ENCODE peak calls at places on chromosome 20, in nine cellular contexts. One of them, this sample, is unnamed.

GRCh38 chr20:48194578-48194977 is 409.3 kb upstream of the SULF2 start:
- DNase-seq in fibroblast of lung: no peak
- DNase-seq in astrocyte of the spinal cord: no peak
- DNase-seq in suprapubic skin: no peak
- DNase-seq in fibroblast of the aortic adventitia: no peak
- DNase-seq in OCI-LY7: no peak
- DNase-seq in B cell: no peak
- DNase-seq in RWPE2: no peak
- DNase-seq in gastrocnemius medialis: no peak
- DNase-seq in this sample: no peak

GRCh38 chr20:43919686-43920403 is 5.2 kb downstream of the TOX2 start:
- DNase-seq in fibroblast of lung: no peak
- DNase-seq in astrocyte of the spinal cord: no peak
- DNase-seq in suprapubic skin: no peak
- DNase-seq in fibroblast of the aortic adventitia: no peak
- DNase-seq in OCI-LY7: no peak
- DNase-seq in B cell: no peak
- DNase-seq in RWPE2: no peak
- DNase-seq in gastrocnemius medialis: no peak
- DNase-seq in this sample: no peak

GRCh38 chr20:32333181-32333987 is 24.7 kb upstream of the ASXL1 start:
- DNase-seq in fibroblast of lung: peak; percentile 43
- DNase-seq in astrocyte of the spinal cord: no peak
- DNase-seq in suprapubic skin: no peak
- DNase-seq in fibroblast of the aortic adventitia: no peak
- DNase-seq in OCI-LY7: no peak
- DNase-seq in B cell: no peak
- DNase-seq in RWPE2: peak; percentile 29
- DNase-seq in gastrocnemius medialis: no peak
- DNase-seq in this sample: no peak

GRCh38 chr20:34689486-34689885 is 12.6 kb upstream of the PIGU start:
- DNase-seq in fibroblast of lung: no peak
- DNase-seq in astrocyte of the spinal cord: no peak
- DNase-seq in suprapubic skin: no peak
- DNase-seq in fibroblast of the aortic adventitia: no peak
- DNase-seq in OCI-LY7: no peak
- DNase-seq in B cell: no peak
- DNase-seq in RWPE2: no peak
- DNase-seq in gastrocnemius medialis: no peak
- DNase-seq in this sample: no peak

GRCh38 chr20:63697357-63697867 is 960 bp downstream of the TNFRSF6B start:
- DNase-seq in fibroblast of lung: no peak
- DNase-seq in astrocyte of the spinal cord: no peak
- DNase-seq in suprapubic skin: no peak
- DNase-seq in fibroblast of the aortic adventitia: no peak
- DNase-seq in OCI-LY7: no peak
- DNase-seq in B cell: peak; percentile 44
- DNase-seq in RWPE2: peak; percentile 88
- DNase-seq in gastrocnemius medialis: no peak
- DNase-seq in this sample: no peak

GRCh38 chr20:22999756-23000155 is 35.4 kb upstream of the SSTR4 start:
- DNase-seq in fibroblast of lung: no peak
- DNase-seq in astrocyte of the spinal cord: peak; percentile 6
- DNase-seq in suprapubic skin: no peak
- DNase-seq in fibroblast of the aortic adventitia: no peak
- DNase-seq in OCI-LY7: no peak
- DNase-seq in B cell: no peak
- DNase-seq in RWPE2: no peak
- DNase-seq in gastrocnemius medialis: no peak
- DNase-seq in this sample: no peak

GRCh38 chr20:10634683-10635411 is 39.0 kb downstream of the JAG1 start:
- DNase-seq in fibroblast of lung: peak; percentile 54
- DNase-seq in astrocyte of the spinal cord: peak; percentile 92
- DNase-seq in suprapubic skin: no peak
- DNase-seq in fibroblast of the aortic adventitia: peak; percentile 76
- DNase-seq in OCI-LY7: no peak
- DNase-seq in B cell: no peak
- DNase-seq in RWPE2: no peak
- DNase-seq in gastrocnemius medialis: no peak
- DNase-seq in this sample: no peak

GRCh38 chr20:10033905-10034304 is 882 bp upstream of the ANKEF1 start:
- DNase-seq in fibroblast of lung: no peak
- DNase-seq in astrocyte of the spinal cord: no peak
- DNase-seq in suprapubic skin: no peak
- DNase-seq in fibroblast of the aortic adventitia: no peak
- DNase-seq in OCI-LY7: no peak
- DNase-seq in B cell: no peak
- DNase-seq in RWPE2: no peak
- DNase-seq in gastrocnemius medialis: no peak
- DNase-seq in this sample: no peak

GRCh38 chr20:64057628-64058498 is 5.1 kb upstream of the TCEA2 start:
- DNase-seq in fibroblast of lung: no peak
- DNase-seq in astrocyte of the spinal cord: peak; percentile 35
- DNase-seq in suprapubic skin: no peak
- DNase-seq in fibroblast of the aortic adventitia: peak; percentile 59
- DNase-seq in OCI-LY7: peak; percentile 75
- DNase-seq in B cell: peak; percentile 94
- DNase-seq in RWPE2: peak; percentile 97
- DNase-seq in gastrocnemius medialis: peak; percentile 35
- DNase-seq in this sample: peak; percentile 66

GRCh38 chr20:25484911-25485511 is 77.5 kb downstream of the GINS1 start:
- DNase-seq in fibroblast of lung: no peak
- DNase-seq in astrocyte of the spinal cord: no peak
- DNase-seq in suprapubic skin: no peak
- DNase-seq in fibroblast of the aortic adventitia: peak; percentile 19
- DNase-seq in OCI-LY7: peak; percentile 5
- DNase-seq in B cell: no peak
- DNase-seq in RWPE2: no peak
- DNase-seq in gastrocnemius medialis: no peak
- DNase-seq in this sample: peak; percentile 33

GRCh38 chr20:41166201-41167117 is 29.1 kb downstream of the PLCG1 start:
- DNase-seq in fibroblast of lung: no peak
- DNase-seq in astrocyte of the spinal cord: no peak
- DNase-seq in suprapubic skin: no peak
- DNase-seq in fibroblast of the aortic adventitia: no peak
- DNase-seq in OCI-LY7: no peak
- DNase-seq in B cell: no peak
- DNase-seq in RWPE2: peak; percentile 84
- DNase-seq in gastrocnemius medialis: no peak
- DNase-seq in this sample: no peak

GRCh38 chr20:46899619-46900018 is 5.0 kb downstream of the EYA2 start:
- DNase-seq in fibroblast of lung: no peak
- DNase-seq in astrocyte of the spinal cord: no peak
- DNase-seq in suprapubic skin: no peak
- DNase-seq in fibroblast of the aortic adventitia: no peak
- DNase-seq in OCI-LY7: peak; percentile 8
- DNase-seq in B cell: no peak
- DNase-seq in RWPE2: no peak
- DNase-seq in gastrocnemius medialis: no peak
- DNase-seq in this sample: no peak

GRCh38 chr20:4820833-4821518 is 99.3 kb downstream of the PRND start:
- DNase-seq in fibroblast of lung: peak; percentile 77
- DNase-seq in astrocyte of the spinal cord: peak; percentile 48
- DNase-seq in suprapubic skin: peak; percentile 56
- DNase-seq in fibroblast of the aortic adventitia: peak; percentile 90
- DNase-seq in OCI-LY7: no peak
- DNase-seq in B cell: no peak
- DNase-seq in RWPE2: no peak
- DNase-seq in gastrocnemius medialis: no peak
- DNase-seq in this sample: peak; percentile 82

GRCh38 chr20:30610044-30610693 is 647.3 kb upstream of the DEFB115 start:
- DNase-seq in fibroblast of lung: no peak
- DNase-seq in astrocyte of the spinal cord: no peak
- DNase-seq in suprapubic skin: peak; percentile 69
- DNase-seq in fibroblast of the aortic adventitia: no peak
- DNase-seq in OCI-LY7: no peak
- DNase-seq in B cell: no peak
- DNase-seq in RWPE2: no peak
- DNase-seq in gastrocnemius medialis: no peak
- DNase-seq in this sample: no peak

GRCh38 chr20:1331801-1332453 is 3.0 kb upstream of the SDCBP2 start:
- DNase-seq in fibroblast of lung: no peak
- DNase-seq in astrocyte of the spinal cord: no peak
- DNase-seq in suprapubic skin: peak; percentile 35
- DNase-seq in fibroblast of the aortic adventitia: no peak
- DNase-seq in OCI-LY7: no peak
- DNase-seq in B cell: no peak
- DNase-seq in RWPE2: no peak
- DNase-seq in gastrocnemius medialis: no peak
- DNase-seq in this sample: peak; percentile 7

GRCh38 chr20:53016534-53017042 is 44.4 kb downstream of the TSHZ2 start:
- DNase-seq in fibroblast of lung: no peak
- DNase-seq in astrocyte of the spinal cord: no peak
- DNase-seq in suprapubic skin: no peak
- DNase-seq in fibroblast of the aortic adventitia: no peak
- DNase-seq in OCI-LY7: no peak
- DNase-seq in B cell: no peak
- DNase-seq in RWPE2: no peak
- DNase-seq in gastrocnemius medialis: no peak
- DNase-seq in this sample: no peak

GRCh38 chr20:36066777-36067176 is 87.8 kb upstream of the EPB41L1 start:
- DNase-seq in fibroblast of lung: no peak
- DNase-seq in astrocyte of the spinal cord: no peak
- DNase-seq in suprapubic skin: no peak
- DNase-seq in fibroblast of the aortic adventitia: no peak
- DNase-seq in OCI-LY7: no peak
- DNase-seq in B cell: no peak
- DNase-seq in RWPE2: peak; percentile 59
- DNase-seq in gastrocnemius medialis: no peak
- DNase-seq in this sample: no peak

DNA sequence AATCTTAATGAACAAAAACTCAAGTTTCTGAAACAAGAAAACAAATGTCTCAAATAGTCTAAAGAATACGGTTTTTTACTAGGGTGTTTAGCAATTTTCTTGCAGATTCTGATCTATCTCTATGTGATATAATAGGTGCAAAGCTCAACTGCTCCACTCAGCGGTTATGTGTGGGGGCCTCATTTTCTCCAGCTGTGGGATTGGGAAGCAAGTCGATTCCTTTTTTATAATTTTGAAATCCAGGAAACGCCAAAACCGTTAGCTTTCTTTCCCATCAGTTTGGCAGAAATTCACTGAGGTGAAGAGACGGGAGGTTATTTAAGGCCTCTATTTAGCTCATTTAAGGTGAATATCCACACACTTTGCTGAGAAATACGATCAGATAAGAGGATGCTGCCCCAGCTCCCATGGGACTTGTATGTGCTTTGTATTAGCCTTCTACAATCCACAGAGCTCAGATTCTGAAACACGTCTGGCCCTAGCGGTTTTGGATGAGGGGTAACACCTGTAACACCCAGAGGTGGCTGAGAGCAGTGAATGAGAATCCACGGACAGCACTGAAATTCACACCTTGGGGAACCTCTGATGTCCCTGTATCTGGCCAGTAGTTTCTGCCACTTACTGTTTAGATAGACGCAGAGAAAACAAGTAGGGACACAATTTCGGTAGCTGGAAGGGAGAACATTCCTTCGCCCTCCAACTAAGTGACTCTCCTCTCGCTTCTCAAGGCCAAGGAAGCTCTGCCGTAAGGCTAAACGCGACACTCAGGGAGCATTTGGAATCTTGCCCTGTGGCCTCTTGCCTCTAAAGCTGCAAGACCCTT is 6.6 kb upstream of the BCAS4 start:
- DNase-seq in fibroblast of lung: peak; percentile 61
- DNase-seq in astrocyte of the spinal cord: peak; percentile 57
- DNase-seq in suprapubic skin: no peak
- DNase-seq in fibroblast of the aortic adventitia: peak; percentile 87
- DNase-seq in OCI-LY7: peak; percentile 49
- DNase-seq in B cell: no peak
- DNase-seq in RWPE2: peak; percentile 75
- DNase-seq in gastrocnemius medialis: peak; percentile 7
- DNase-seq in this sample: no peak
- TF ChIP-seq CTCF in fibroblast of lung: peak; percentile 73
- TF ChIP-seq CTCF in astrocyte of the spinal cord: peak; percentile 63
- TF ChIP-seq CTCF in suprapubic skin: no peak
- TF ChIP-seq CTCF in fibroblast of the aortic adventitia: peak; percentile 77
- TF ChIP-seq CTCF in OCI-LY7: peak; percentile 75
- TF ChIP-seq CTCF in B cell: no peak
- TF ChIP-seq CTCF in RWPE2: peak; percentile 99
- TF ChIP-seq CTCF in gastrocnemius medialis: peak; percentile 34
- TF ChIP-seq CTCF in this sample: no peak

DNA sequence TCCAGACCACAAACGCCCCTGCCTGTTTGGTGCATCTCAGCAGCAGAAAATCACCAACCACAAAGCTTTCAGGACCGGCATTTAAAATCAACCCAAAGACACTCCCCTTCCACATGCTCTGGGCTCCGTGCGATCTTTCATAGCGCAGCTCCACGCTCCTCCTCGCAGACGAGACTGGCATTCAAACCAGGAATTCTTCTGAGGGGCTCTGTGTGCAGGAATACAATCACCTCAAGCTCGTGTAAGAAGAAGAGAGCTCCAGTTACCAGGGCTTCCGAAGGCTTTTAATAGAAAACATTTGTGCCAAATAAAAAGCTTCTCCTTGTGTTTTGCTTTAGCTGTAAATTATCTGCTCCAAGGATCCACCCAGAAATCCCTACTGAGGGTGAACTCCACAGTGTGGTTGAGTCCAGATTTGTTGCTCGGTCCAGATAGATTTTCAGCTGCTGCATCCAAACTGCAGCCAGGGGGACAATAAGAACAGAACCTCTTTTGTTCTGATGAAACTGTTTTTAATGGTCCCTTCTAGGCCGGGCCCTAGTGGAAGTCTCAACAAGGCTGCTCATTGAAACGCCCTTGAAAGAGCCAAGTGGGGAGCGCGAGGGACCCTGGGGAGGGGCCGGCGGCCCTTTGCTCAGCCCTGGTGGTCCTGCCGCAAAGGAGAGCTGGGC is 16.4 kb upstream of the BMP7 start:
- DNase-seq in fibroblast of lung: no peak
- DNase-seq in astrocyte of the spinal cord: no peak
- DNase-seq in suprapubic skin: no peak
- DNase-seq in fibroblast of the aortic adventitia: no peak
- DNase-seq in OCI-LY7: no peak
- DNase-seq in B cell: no peak
- DNase-seq in RWPE2: no peak
- DNase-seq in gastrocnemius medialis: no peak
- DNase-seq in this sample: peak; percentile 55
- TF ChIP-seq CTCF in fibroblast of lung: no peak
- TF ChIP-seq CTCF in astrocyte of the spinal cord: no peak
- TF ChIP-seq CTCF in suprapubic skin: no peak
- TF ChIP-seq CTCF in fibroblast of the aortic adventitia: no peak
- TF ChIP-seq CTCF in OCI-LY7: no peak
- TF ChIP-seq CTCF in B cell: no peak
- TF ChIP-seq CTCF in RWPE2: no peak
- TF ChIP-seq CTCF in gastrocnemius medialis: no peak
- TF ChIP-seq CTCF in this sample: no peak

GRCh38 chr20:45545754-45546453 is 1.3 kb downstream of the EPPIN start:
- DNase-seq in fibroblast of lung: peak; percentile 26
- DNase-seq in astrocyte of the spinal cord: peak; percentile 7
- DNase-seq in suprapubic skin: no peak
- DNase-seq in fibroblast of the aortic adventitia: peak; percentile 61
- DNase-seq in OCI-LY7: peak; percentile 5
- DNase-seq in B cell: no peak
- DNase-seq in RWPE2: no peak
- DNase-seq in gastrocnemius medialis: no peak
- DNase-seq in this sample: no peak
- TF ChIP-seq CTCF in fibroblast of lung: peak; percentile 35
- TF ChIP-seq CTCF in astrocyte of the spinal cord: peak; percentile 29
- TF ChIP-seq CTCF in suprapubic skin: no peak
- TF ChIP-seq CTCF in fibroblast of the aortic adventitia: peak; percentile 46
- TF ChIP-seq CTCF in OCI-LY7: peak; percentile 57
- TF ChIP-seq CTCF in B cell: no peak
- TF ChIP-seq CTCF in RWPE2: peak; percentile 82
- TF ChIP-seq CTCF in gastrocnemius medialis: no peak
- TF ChIP-seq CTCF in this sample: no peak

GRCh38 chr20:54980321-54980960 is 505.0 kb downstream of the DOK5 start:
- DNase-seq in fibroblast of lung: peak; percentile 28
- DNase-seq in astrocyte of the spinal cord: peak; percentile 1
- DNase-seq in suprapubic skin: no peak
- DNase-seq in fibroblast of the aortic adventitia: no peak
- DNase-seq in OCI-LY7: peak; percentile 4
- DNase-seq in B cell: no peak
- DNase-seq in RWPE2: no peak
- DNase-seq in gastrocnemius medialis: no peak
- DNase-seq in this sample: no peak
- TF ChIP-seq CTCF in fibroblast of lung: no peak
- TF ChIP-seq CTCF in astrocyte of the spinal cord: peak; percentile 31
- TF ChIP-seq CTCF in suprapubic skin: no peak
- TF ChIP-seq CTCF in fibroblast of the aortic adventitia: no peak
- TF ChIP-seq CTCF in OCI-LY7: peak; percentile 75
- TF ChIP-seq CTCF in B cell: no peak
- TF ChIP-seq CTCF in RWPE2: peak; percentile 97
- TF ChIP-seq CTCF in gastrocnemius medialis: no peak
- TF ChIP-seq CTCF in this sample: peak; percentile 48